ENCODE peak calls at places on chromosomes 4 and X, in eight cellular contexts. W is kidney, K is astrocyte, M is epithelial cell of proximal tubule, P is tibial artery, C is brain microvascular endothelial cell, D is suprapubic skin, N is fibroblast of pulmonary artery. S is an unnamed sample.

GRCh38 chr4:56871357-56871993 is 36.2 kb upstream of the REST start:
- DNase-seq in W (no peak), K (no peak), M (no peak), P (no peak), C (no peak), D (no peak), N (peak), S (peak)

GRCh38 chrX:28586291-28586690 is 955 bp upstream of the IL1RAPL1 start:
- DNase-seq in W (no peak), K (peak), M (no peak), P (no peak), C (peak), D (no peak), N (peak), S (no peak)

GRCh38 chr4:76830612-76831474 is 67.1 kb downstream of the SOWAHB start:
- DNase-seq in W (no peak), K (peak), M (peak), P (peak), C (peak), D (no peak), N (peak), S (peak)

GRCh38 chr4:104942990-104943758 is 203.5 kb upstream of the TET2 start:
- DNase-seq in W (no peak), K (peak), M (no peak), P (no peak), C (no peak), D (no peak), N (no peak), S (no peak)

GRCh38 chr4:82753725-82754410 is 44.7 kb downstream of the SCD5 start:
- DNase-seq in W (no peak), K (no peak), M (no peak), P (no peak), C (no peak), D (no peak), N (peak), S (peak)

GRCh38 chrX:53312946-53313745 is 31.8 kb upstream of the IQSEC2 start:
- DNase-seq in W (peak), K (peak), M (no peak), P (peak), C (peak), D (peak), N (peak), S (peak)

GRCh38 chrX:115268421-115268820 is 21.1 kb upstream of the LUZP4 start:
- DNase-seq in W (no peak), K (no peak), M (no peak), P (no peak), C (no peak), D (no peak), N (no peak), S (no peak)

GRCh38 chr4:67721317-67721769 is 20.4 kb upstream of the UBA6 start:
- DNase-seq in W (no peak), K (no peak), M (no peak), P (no peak), C (no peak), D (no peak), N (peak), S (no peak)

GRCh38 chr4:102815981-102816380 is 11.4 kb downstream of the UBE2D3 start:
- DNase-seq in W (no peak), K (peak), M (peak), P (no peak), C (peak), D (no peak), N (peak), S (peak)

GRCh38 chr4:42767669-42768068 is 110.8 kb upstream of the ATP8A1 start:
- DNase-seq in W (no peak), K (no peak), M (no peak), P (no peak), C (no peak), D (no peak), N (no peak), S (no peak)

GRCh38 chrX:72727846-72728245 is 13.7 kb upstream of the PHKA1 start:
- DNase-seq in W (no peak), K (no peak), M (no peak), P (no peak), C (no peak), D (no peak), N (no peak), S (no peak)

GRCh38 chrX:8738588-8739189 is 6.8 kb upstream of the ANOS1 start:
- DNase-seq in W (no peak), K (no peak), M (no peak), P (peak), C (no peak), D (no peak), N (peak), S (peak)

GRCh38 chr4:39324446-39324845 is 41.7 kb downstream of the RFC1 start:
- DNase-seq in W (no peak), K (no peak), M (no peak), P (no peak), C (no peak), D (no peak), N (peak), S (no peak)

GRCh38 chr4:169005453-169006099 is 4.5 kb downstream of the CBR4 start:
- DNase-seq in W (no peak), K (no peak), M (no peak), P (no peak), C (no peak), D (no peak), N (peak), S (peak)

GRCh38 chrX:17703201-17703600 is 34.1 kb upstream of the SCML1 start:
- DNase-seq in W (no peak), K (no peak), M (no peak), P (no peak), C (no peak), D (no peak), N (no peak), S (no peak)

GRCh38 chr4:8409271-8410065 is 31.1 kb downstream of the ACOX3 start:
- DNase-seq in W (no peak), K (no peak), M (no peak), P (no peak), C (no peak), D (no peak), N (peak), S (peak)

GRCh38 chr4:101217353-101218031 is 129.8 kb downstream of the PPP3CA start:
- DNase-seq in W (no peak), K (no peak), M (no peak), P (no peak), C (peak), D (no peak), N (peak), S (peak)

GRCh38 chr4:145482209-145483021 is 762 bp downstream of the SMAD1 start:
- DNase-seq in W (peak), K (peak), M (no peak), P (peak), C (peak), D (peak), N (peak), S (peak)

GRCh38 chr4:74095886-74096264 is 3.1 kb downstream of the CXCL2 start:
- DNase-seq in W (no peak), K (no peak), M (no peak), P (no peak), C (no peak), D (no peak), N (peak), S (no peak)

GRCh38 chr4:112075129-112075753 is 70.0 kb upstream of the FAM241A start:
- DNase-seq in W (no peak), K (peak), M (no peak), P (no peak), C (peak), D (no peak), N (peak), S (peak)

GRCh38 chrX:136196691-136197155 is 49.4 kb downstream of the FHL1 start:
- DNase-seq in W (no peak), K (no peak), M (no peak), P (no peak), C (no peak), D (no peak), N (no peak), S (no peak)
- H3K4me3 ChIP-seq in W (no peak), K (no peak), M (no peak), P (peak), C (no peak), D (no peak), N (no peak), S (no peak)

DNA sequence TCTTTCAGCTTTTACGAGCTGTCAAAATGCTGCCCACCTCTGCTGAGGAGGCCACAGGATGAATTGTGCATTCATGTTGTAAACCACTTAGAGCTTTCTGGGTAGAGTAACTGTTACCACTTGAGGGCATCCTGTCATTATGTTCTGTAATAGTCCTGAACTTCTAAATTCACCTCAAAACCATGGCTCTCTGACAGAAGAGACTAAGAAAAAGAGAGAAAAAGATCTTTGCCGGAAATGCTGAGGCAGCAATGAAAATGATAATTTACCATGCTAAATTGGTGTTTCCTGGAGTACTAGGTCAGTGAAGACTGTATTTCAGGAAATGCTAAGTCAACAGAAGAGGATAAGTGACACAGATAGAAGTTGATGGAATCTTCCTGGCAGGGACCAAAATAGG is 942.3 kb upstream of the SLIT2 start:
- DNase-seq in W (no peak), K (peak), M (peak), P (no peak), C (peak), D (no peak), N (peak), S (peak)
- TF ChIP-seq CTCF in W (peak), K (no peak), M (peak), P (no peak), C (peak), D (no peak), N (peak), S (peak)

DNA sequence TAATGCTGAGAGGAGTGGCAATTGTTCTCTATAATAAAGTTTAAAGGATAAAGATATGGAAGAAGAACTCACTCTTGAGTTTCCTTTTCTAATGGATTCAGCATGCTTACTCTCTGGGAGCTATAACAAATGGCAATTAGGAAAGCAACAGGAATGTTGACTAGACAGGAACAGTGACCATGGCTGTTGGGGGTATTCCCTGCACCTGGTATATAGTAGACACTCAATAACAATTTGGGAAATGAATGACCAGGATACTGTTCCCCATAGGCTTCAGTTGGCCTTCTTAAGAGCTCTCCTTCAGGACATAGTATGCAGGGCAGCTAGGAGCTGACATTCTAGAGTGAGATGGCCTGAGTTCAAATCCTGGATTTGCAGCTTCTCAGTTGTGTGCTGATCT is 1.8 kb downstream of the LIMCH1 start:
- DNase-seq in W (no peak), K (no peak), M (no peak), P (no peak), C (no peak), D (no peak), N (no peak), S (no peak)
- H3K4me3 ChIP-seq in W (peak), K (no peak), M (no peak), P (peak), C (no peak), D (no peak), N (no peak), S (no peak)

DNA sequence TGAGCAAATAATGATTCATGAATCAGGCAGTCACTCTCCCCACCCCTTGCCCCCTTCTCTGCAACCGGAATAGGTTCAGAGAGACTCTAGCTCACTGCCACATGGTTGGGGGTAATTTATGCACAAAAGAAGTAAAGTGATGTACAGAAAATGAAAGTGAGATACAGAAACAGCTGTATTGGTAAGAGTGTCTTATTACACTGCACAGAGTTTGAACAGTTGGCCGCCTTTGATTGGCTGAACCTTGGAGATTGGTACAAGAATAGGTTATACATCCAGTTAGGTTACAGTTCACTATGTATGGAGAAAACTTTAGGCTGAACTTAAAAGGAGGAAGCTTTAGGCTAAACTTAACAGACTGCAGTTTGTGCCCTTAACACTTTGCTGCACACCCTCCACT is 34.6 kb upstream of the DIAPH2 start:
- DNase-seq in W (no peak), K (no peak), M (no peak), P (no peak), C (no peak), D (no peak), N (no peak), S (no peak)
- TF ChIP-seq CTCF in W (no peak), K (no peak), M (no peak), P (no peak), C (no peak), D (no peak), N (no peak), S (no peak)

DNA sequence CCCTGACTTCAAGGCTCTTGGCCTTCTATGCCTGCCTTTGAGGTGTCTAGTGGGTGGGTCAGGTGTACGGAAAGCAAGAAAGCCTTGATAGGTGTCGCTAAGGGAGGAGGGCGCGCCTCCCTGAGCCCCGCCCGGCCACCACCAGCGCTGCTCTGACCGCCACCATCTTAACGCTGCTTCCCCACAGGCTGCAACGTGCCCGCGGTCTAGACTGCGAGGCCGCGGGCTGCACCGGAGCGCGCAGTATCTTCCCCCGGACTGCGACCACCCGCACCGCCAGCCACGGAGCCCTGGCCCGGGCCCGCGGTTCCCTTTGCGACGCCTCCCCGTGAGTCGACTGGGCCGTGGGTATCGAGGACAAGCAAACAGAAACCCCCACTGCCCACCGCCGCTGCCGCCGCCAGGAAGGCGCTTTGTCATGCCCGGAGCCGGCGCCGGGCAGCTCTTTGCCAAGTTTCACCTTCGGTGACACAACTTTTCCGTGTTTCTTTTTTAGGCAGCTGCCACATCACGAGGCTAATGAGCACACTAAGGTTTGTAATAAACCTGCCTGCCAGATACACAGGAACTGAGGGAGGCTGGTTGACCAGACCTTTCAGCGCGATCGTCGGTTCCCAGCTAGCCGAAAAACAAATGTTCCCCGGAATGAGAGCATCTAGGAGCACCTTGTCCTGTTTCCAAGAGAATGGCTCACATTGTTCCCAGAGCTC is 335.8 kb upstream of the F9 start:
- DNase-seq in W (peak), K (peak), M (no peak), P (no peak), C (no peak), D (no peak), N (no peak), S (no peak)
- H3K4me3 ChIP-seq in W (peak), K (peak), M (peak), P (peak), C (peak), D (peak), N (no peak), S (peak)

DNA sequence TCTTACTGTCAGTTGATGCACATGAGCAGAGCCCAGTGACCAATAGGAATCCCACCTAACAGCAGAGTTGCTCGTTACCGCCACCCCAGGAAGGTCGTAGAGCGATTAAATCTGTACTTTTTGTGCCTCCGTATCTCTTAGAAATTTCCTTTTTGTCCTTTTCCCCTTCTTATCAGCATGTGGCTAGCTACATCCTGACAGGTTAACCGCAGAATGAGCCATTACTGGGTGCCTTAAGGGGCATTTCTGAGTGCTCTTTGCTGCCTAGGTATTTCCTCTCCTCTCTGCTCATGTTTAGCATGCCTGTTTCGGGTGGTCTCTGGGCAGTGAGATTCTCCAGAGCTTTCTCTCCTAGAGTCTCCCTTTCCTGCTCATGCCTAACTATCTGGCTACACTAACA is 530.5 kb downstream of the FAM133A start:
- DNase-seq in W (no peak), K (no peak), M (no peak), P (no peak), C (no peak), D (no peak), N (no peak), S (no peak)
- TF ChIP-seq CTCF in W (no peak), K (no peak), M (no peak), P (no peak), C (no peak), D (no peak), N (no peak), S (no peak)